ENCODE peak calls at places on chromosomes 3 and 15, in six cellular contexts. L is GM12892, A is T1000, K is adipocyte, Z is endothelial cell, Y is neural crest cell. B is an unnamed sample.

GRCh38 chr3:79604681-79605080 is 163.1 kb downstream of the ROBO1 start:
- DNase-seq in L (no peak), A (no peak), K (peak), Z (no peak), Y (no peak), B (no peak)

GRCh38 chr15:51750186-51750585 is 1.2 kb upstream of the TMOD2 start:
- DNase-seq in L (no peak), A (no peak), K (no peak), Z (no peak), Y (no peak), B (no peak)

GRCh38 chr3:191136347-191136746 is 62.7 kb upstream of the OSTN start:
- DNase-seq in L (no peak), A (no peak), K (peak), Z (peak), Y (no peak), B (peak)

GRCh38 chr15:57259511-57260143 is 116.7 kb upstream of the CGNL1 start:
- DNase-seq in L (no peak), A (no peak), K (no peak), Z (no peak), Y (peak), B (no peak)

GRCh38 chr3:29561651-29562050 is 280.8 kb downstream of the RBMS3 start:
- DNase-seq in L (no peak), A (no peak), K (no peak), Z (no peak), Y (no peak), B (no peak)

GRCh38 chr3:73431136-73431933 is 193.4 kb downstream of the PDZRN3 start:
- DNase-seq in L (no peak), A (no peak), K (peak), Z (no peak), Y (no peak), B (no peak)

GRCh38 chr15:63186065-63186464 is 3.3 kb upstream of the RAB8B start:
- DNase-seq in L (no peak), A (no peak), K (peak), Z (no peak), Y (no peak), B (peak)

GRCh38 chr15:67085237-67085817 is 19.9 kb downstream of the SMAD3 start:
- DNase-seq in L (no peak), A (no peak), K (no peak), Z (no peak), Y (no peak), B (no peak)

GRCh38 chr15:65254237-65254820 is 32.4 kb downstream of the PARP16 start:
- DNase-seq in L (no peak), A (no peak), K (peak), Z (no peak), Y (no peak), B (no peak)

GRCh38 chr15:92960996-92961681 is 61.0 kb downstream of the CHD2 start:
- DNase-seq in L (no peak), A (no peak), K (no peak), Z (no peak), Y (no peak), B (no peak)

GRCh38 chr3:169283902-169284451 is 379.5 kb downstream of the MECOM start:
- DNase-seq in L (no peak), A (no peak), K (no peak), Z (no peak), Y (no peak), B (no peak)

GRCh38 chr3:52498134-52499054 is 3.3 kb downstream of the STAB1 start:
- DNase-seq in L (no peak), A (no peak), K (no peak), Z (no peak), Y (no peak), B (no peak)

GRCh38 chr3:134677196-134677986 is 26.6 kb upstream of the KY start:
- DNase-seq in L (no peak), A (no peak), K (no peak), Z (peak), Y (no peak), B (peak)

GRCh38 chr3:177523072-177523675 is 325.9 kb upstream of the TBL1XR1 start:
- DNase-seq in L (no peak), A (no peak), K (no peak), Z (no peak), Y (no peak), B (no peak)

GRCh38 chr3:37987315-37987697 is 3.3 kb upstream of the VILL start:
- DNase-seq in L (no peak), A (no peak), K (no peak), Z (no peak), Y (no peak), B (no peak)

GRCh38 chr15:51739056-51739455 is 1.6 kb upstream of the LYSMD2 start:
- DNase-seq in L (no peak), A (no peak), K (no peak), Z (no peak), Y (no peak), B (no peak)

GRCh38 chr15:72227192-72227586 is 3.8 kb downstream of the PKM start:
- DNase-seq in L (no peak), A (no peak), K (peak), Z (no peak), Y (no peak), B (peak)

GRCh38 chr15:72958634-72959033 is 93.6 kb upstream of the NEO1 start:
- DNase-seq in L (no peak), A (no peak), K (no peak), Z (no peak), Y (no peak), B (no peak)

GRCh38 chr15:71595846-71596553 is 214.4 kb upstream of the NR2E3 start:
- DNase-seq in L (no peak), A (no peak), K (peak), Z (no peak), Y (no peak), B (no peak)

GRCh38 chr3:95815828-95816227 is 998.6 kb upstream of the EPHA6 start:
- DNase-seq in L (no peak), A (peak), K (no peak), Z (no peak), Y (no peak), B (no peak)

GRCh38 chr15:55526559-55527036 is 18.6 kb upstream of the DNAAF4 start:
- DNase-seq in L (peak), A (no peak), K (peak), Z (no peak), Y (no peak), B (peak)

GRCh38 chr15:87816811-87817210 is 439.7 kb downstream of the NTRK3 start:
- DNase-seq in L (no peak), A (peak), K (peak), Z (no peak), Y (no peak), B (no peak)

GRCh38 chr3:2992534-2992933 is 117.6 kb downstream of the IL5RA start:
- DNase-seq in L (no peak), A (no peak), K (no peak), Z (no peak), Y (no peak), B (no peak)

GRCh38 chr15:88440021-88440420 is 27.2 kb downstream of the MRPL46 start:
- DNase-seq in L (no peak), A (no peak), K (no peak), Z (no peak), Y (no peak), B (no peak)

B was measured in HepG2.